ENCODE peak calls at places on chromosome 16, in four cellular contexts. Y is OCI-LY7, R is left ventricle myocardium inferior, H is lower lobe of right lung. V is an unnamed sample.

GRCh38 chr16:84648595-84649510 is 542 bp downstream of the KLHL36 start:
- DNase-seq in Y (peak), R (peak), H (peak), V (peak)

GRCh38 chr16:27344707-27345106 is 30.9 kb downstream of the IL4R start:
- DNase-seq in R (no peak), H (peak), Y (no peak), V (no peak)

GRCh38 chr16:64416232-64417010 is 705.4 kb downstream of the CDH11 start:
- DNase-seq in R (no peak), H (no peak), Y (peak), V (no peak)

GRCh38 chr16:86030116-86030515 is 131.2 kb downstream of the IRF8 start:
- DNase-seq in H (no peak), R (no peak), Y (no peak), V (no peak)

GRCh38 chr16:24685539-24686432 is 43.7 kb upstream of the TNRC6A start:
- DNase-seq in H (no peak), R (peak), Y (no peak), V (peak)

GRCh38 chr16:442976-443375 is 17.5 kb downstream of the RAB11FIP3 start:
- DNase-seq in Y (peak), R (no peak), H (no peak), V (no peak)

GRCh38 chr16:7755347-7755746 is 422.7 kb downstream of the RBFOX1 start:
- DNase-seq in H (no peak), Y (no peak), R (no peak), V (no peak)

GRCh38 chr16:29745126-29745852 is 501 bp downstream of the C16orf54 start:
- DNase-seq in H (peak), R (peak), Y (no peak), V (peak)

GRCh38 chr16:50830698-50831097 is 88.8 kb downstream of the CYLD start:
- DNase-seq in H (no peak), Y (no peak), R (no peak), V (no peak)

GRCh38 chr16:74431516-74431915 is 10.2 kb upstream of the CLEC18B start:
- DNase-seq in Y (no peak), H (no peak), R (no peak), V (no peak)
- H3K27ac ChIP-seq in Y (no peak), H (no peak), R (no peak), V (no peak)

GRCh38 chr16:60463986-60464385 is 1572.3 kb downstream of the CDH8 start:
- DNase-seq in R (no peak), Y (no peak), H (no peak), V (no peak)
- H3K27ac ChIP-seq in R (no peak), Y (no peak), H (no peak), V (no peak)

DNA sequence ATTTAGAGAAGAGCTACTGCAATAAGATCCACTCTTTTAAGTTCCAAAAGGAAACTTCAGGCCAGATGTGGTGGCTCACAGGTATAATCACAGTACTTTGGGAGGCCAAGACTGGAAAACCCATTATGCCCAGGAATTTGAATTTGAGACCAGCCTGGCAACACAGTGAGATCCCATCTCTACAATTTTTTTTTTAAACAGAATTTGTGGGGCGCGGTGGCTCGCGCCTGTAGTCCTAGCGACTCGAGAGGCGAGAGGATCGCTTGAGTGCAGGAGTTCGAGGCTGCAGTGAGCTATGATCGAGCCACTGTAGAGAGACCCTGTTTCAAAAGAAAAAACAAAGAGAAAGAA is 793 bp downstream of the COG7 start:
- DNase-seq in Y (no peak), H (no peak), R (no peak), V (no peak)
- H3K27ac ChIP-seq in Y (no peak), H (peak), R (peak), V (no peak)

GRCh38 chr16:58249780-58250478 is 44.9 kb downstream of the PRSS54 start:
- DNase-seq in H (peak), R (peak), Y (peak), V (peak)
- H3K27ac ChIP-seq in H (peak), R (peak), Y (no peak), V (no peak)

GRCh38 chr16:55297910-55298175 is 26.2 kb upstream of the IRX6 start:
- DNase-seq in H (no peak), R (no peak), Y (no peak), V (no peak)
- H3K27ac ChIP-seq in H (no peak), R (no peak), Y (no peak), V (no peak)

GRCh38 chr16:73275024-73275423 is 227.1 kb upstream of the ZFHX3 start:
- DNase-seq in Y (no peak), R (no peak), H (no peak), V (no peak)
- H3K27ac ChIP-seq in Y (no peak), R (no peak), H (no peak), V (no peak)

GRCh38 chr16:2251281-2252111 is at the start of gene ECI1:
- DNase-seq in Y (peak), H (peak), R (peak), V (peak)
- H3K27ac ChIP-seq in Y (peak), H (peak), R (peak), V (peak)

V was measured in kidney.